ENCODE peak calls at places on chromosome 22, in eight cellular contexts. G is cardiac fibroblast, L is nephron progenitor cell, H is fibroblast of pulmonary artery, V is MM.1S, B is endodermal cell, A is heart left ventricle, I is colonic mucosa. Z is an unnamed sample.

GRCh38 chr22:24162377-24162927 is 18.8 kb upstream of the SUSD2 start:
- DNase-seq in G (no peak), L (no peak), H (no peak), V (no peak), B (no peak), A (no peak), I (no peak), Z (no peak)

GRCh38 chr22:39522567-39523300 is 2.4 kb downstream of the ATF4 start:
- DNase-seq in G (peak), L (no peak), H (peak), V (no peak), B (no peak), A (peak), I (peak), Z (no peak)

GRCh38 chr22:38554281-38554680 is 15.7 kb downstream of the DMC1 start:
- DNase-seq in G (peak), L (no peak), H (peak), V (no peak), B (no peak), A (no peak), I (no peak), Z (no peak)

GRCh38 chr22:32518848-32519247 is 44.2 kb downstream of the FBXO7 start:
- DNase-seq in G (no peak), L (no peak), H (no peak), V (no peak), B (no peak), A (no peak), I (no peak), Z (no peak)

GRCh38 chr22:19218541-19219233 is 40.2 kb upstream of the SLC25A1 start:
- DNase-seq in G (no peak), L (no peak), H (no peak), V (no peak), B (no peak), A (no peak), I (no peak), Z (no peak)

GRCh38 chr22:33958741-33959140 is 38.5 kb upstream of the LARGE1 start:
- DNase-seq in G (no peak), L (no peak), H (no peak), V (no peak), B (no peak), A (no peak), I (no peak), Z (no peak)

GRCh38 chr22:36753120-36753802 is 22.7 kb downstream of the IFT27 start:
- DNase-seq in G (no peak), L (peak), H (no peak), V (no peak), B (peak), A (no peak), I (peak), Z (no peak)

GRCh38 chr22:23537421-23537820 is 42.7 kb downstream of the IGLL1 start:
- DNase-seq in G (no peak), L (no peak), H (no peak), V (no peak), B (peak), A (no peak), I (no peak), Z (no peak)

GRCh38 chr22:20089226-20089976 is 9.4 kb downstream of the DGCR8 start:
- DNase-seq in G (no peak), L (no peak), H (no peak), V (no peak), B (no peak), A (no peak), I (no peak), Z (no peak)

GRCh38 chr22:46673677-46674236 is 53.6 kb downstream of the GRAMD4 start:
- DNase-seq in G (no peak), L (no peak), H (no peak), V (no peak), B (no peak), A (no peak), I (no peak), Z (no peak)

GRCh38 chr22:19960491-19961200 is 19.0 kb upstream of the TXNRD2 start:
- DNase-seq in G (no peak), L (no peak), H (no peak), V (no peak), B (no peak), A (no peak), I (no peak), Z (no peak)

GRCh38 chr22:30423296-30423958 is 2.1 kb upstream of the MTFP1 start:
- DNase-seq in G (no peak), L (no peak), H (no peak), V (peak), B (no peak), A (no peak), I (no peak), Z (no peak)
- TF ChIP-seq CTCF in G (peak), L (no peak), H (no peak), V (no peak), B (peak), A (no peak), I (no peak), Z (no peak)

GRCh38 chr22:35728639-35729308 is 11.1 kb downstream of the APOL5 start:
- DNase-seq in G (no peak), L (no peak), H (no peak), V (no peak), B (no peak), A (no peak), I (peak), Z (no peak)
- TF ChIP-seq CTCF in G (no peak), L (no peak), H (no peak), V (no peak), B (no peak), A (no peak), I (no peak), Z (no peak)

DNA sequence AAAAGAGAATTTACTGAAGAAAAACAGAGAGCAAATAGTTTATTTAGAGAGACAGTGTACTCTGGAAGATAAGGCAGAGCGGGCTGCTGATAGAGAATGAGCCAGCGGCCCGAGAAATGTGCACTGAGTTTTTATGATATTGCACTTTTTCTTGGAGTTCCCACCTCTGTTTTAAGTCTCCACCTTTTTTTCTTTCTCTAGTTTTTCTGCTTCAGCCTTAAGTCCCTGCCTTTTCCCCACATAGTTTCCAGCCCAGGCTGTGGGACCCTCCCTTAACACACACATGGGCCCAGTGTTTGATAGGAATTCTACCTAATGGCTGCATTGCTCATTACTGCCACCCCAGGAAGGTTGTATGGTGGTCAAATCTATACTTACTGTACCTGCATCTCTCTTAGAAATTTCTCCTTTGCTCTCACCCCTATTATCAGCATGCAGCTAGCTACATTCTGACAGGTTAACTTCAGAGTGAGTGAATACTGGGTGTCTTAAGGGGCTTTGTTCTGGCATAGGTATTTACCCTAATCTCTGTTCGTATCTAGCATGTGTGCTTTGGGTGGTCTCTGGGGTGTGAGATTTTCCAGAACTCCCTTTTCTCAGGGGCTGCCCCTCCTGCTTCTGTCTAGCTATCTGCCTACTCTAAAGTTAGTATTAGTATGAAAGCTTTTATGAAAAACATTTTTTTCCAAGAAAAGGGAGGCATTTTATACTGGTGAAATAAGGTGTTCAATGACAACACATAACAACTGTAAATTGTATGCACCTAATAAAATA is 127.3 kb upstream of the TOP3B start:
- DNase-seq in G (no peak), L (no peak), H (no peak), V (no peak), B (peak), A (no peak), I (no peak), Z (no peak)
- TF ChIP-seq CTCF in G (peak), L (no peak), H (peak), V (peak), B (peak), A (no peak), I (no peak), Z (peak)

DNA sequence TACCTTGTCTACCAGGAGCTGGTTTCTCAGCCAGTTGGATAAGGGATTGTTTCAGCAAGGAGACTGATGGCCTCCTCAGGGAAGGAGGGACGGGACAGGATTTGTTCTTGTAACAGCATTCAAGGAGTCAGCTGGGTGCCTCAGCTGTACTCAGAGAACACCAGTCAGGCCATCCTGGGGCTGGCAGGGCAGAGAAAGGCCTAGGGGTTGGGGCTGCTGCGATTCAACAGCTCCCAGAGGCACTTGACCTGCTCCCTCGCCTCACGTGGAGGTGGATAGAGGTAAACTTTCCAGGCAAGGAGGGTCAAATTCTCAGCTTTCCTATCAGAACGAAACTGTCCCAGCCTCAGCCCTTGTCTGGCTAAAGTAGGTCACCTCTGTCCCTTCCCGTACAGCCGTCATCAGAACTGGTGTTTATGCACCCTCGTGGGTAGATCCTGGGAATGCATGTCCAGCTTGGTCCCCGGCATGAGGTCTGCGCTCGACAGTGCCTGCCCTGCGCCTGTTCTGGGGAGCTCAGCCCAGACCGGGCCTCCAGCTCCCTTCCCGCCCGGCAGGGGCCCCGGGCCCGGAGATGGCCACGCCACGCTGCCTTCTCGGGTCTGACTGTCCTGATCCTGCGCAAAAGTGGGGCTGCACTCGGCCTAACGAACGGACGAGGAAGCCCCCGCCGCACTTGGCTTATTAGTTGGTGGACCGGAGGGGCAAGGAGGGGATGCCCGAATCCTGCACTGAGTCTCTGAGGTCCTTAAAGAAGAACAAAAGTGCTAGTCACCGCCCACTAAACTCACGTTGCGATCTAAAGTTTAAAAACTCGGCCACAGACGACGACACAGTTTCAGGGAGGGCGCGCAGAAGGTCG is 762 bp upstream of the CCDC134 start:
- DNase-seq in G (peak), L (peak), H (peak), V (no peak), B (peak), A (peak), I (peak), Z (peak)
- TF ChIP-seq CTCF in G (no peak), L (no peak), H (no peak), V (no peak), B (no peak), A (no peak), I (no peak), Z (no peak)

GRCh38 chr22:50225200-50225969 is 19.4 kb downstream of the TUBGCP6 start:
- DNase-seq in G (no peak), L (no peak), H (no peak), V (no peak), B (no peak), A (no peak), I (no peak), Z (no peak)
- TF ChIP-seq CTCF in G (no peak), L (no peak), H (no peak), V (no peak), B (no peak), A (no peak), I (no peak), Z (no peak)

DNA sequence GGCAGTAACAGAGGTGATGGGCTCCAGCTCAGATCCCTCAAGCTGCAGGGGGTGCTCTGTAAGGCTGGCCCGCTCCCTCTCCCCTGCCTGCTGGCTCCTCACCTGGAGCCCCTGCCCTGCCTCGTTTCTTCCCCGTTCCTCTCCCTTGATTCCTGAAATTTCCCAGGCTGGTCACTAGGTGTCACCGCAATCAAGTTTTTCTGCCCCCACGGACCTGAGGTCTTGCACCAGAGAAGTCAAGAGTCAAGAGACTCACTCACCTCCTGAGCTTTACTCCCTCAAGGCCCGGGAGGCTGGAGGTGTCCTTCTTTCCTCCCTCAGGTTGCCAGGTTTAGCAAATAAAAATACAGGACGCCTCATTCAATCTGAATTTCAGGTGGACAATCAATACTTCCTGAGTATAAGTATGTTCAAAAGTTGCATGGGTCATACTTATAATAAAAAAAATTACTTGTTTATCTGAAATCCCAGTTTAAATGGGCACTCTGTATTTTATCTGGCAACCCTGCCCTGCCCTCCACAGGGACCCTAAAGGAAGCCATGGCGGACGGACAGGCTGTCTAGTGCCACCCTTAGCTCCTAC is 69.2 kb downstream of the SCUBE1 start:
- DNase-seq in G (peak), L (peak), H (peak), V (peak), B (peak), A (peak), I (no peak), Z (peak)
- TF ChIP-seq CTCF in G (peak), L (peak), H (peak), V (peak), B (peak), A (peak), I (peak), Z (peak)

GRCh38 chr22:47967841-47968240 is 1205.4 kb downstream of the TBC1D22A start:
- DNase-seq in G (no peak), L (no peak), H (no peak), V (no peak), B (no peak), A (no peak), I (no peak), Z (no peak)
- TF ChIP-seq CTCF in G (no peak), L (no peak), H (no peak), V (no peak), B (no peak), A (no peak), I (no peak), Z (no peak)

GRCh38 chr22:29253561-29254282 is 14.1 kb downstream of the RHBDD3 start:
- DNase-seq in G (no peak), L (no peak), H (no peak), V (no peak), B (no peak), A (no peak), I (no peak), Z (no peak)
- TF ChIP-seq CTCF in G (no peak), L (no peak), H (no peak), V (no peak), B (peak), A (no peak), I (no peak), Z (no peak)